ENCODE peak calls at places on chromosomes 12 and 14, in four cellular contexts. G is HCEC 1CT, Z is choroid plexus epithelial cell, A is WTC11. N is an unnamed sample.

GRCh38 chr12:93616584-93617101 is 44.2 kb downstream of the SOCS2 start:
- DNase-seq in G (peak; percentile 73), Z (peak; percentile 43), A (peak; percentile 48), N (no peak)

GRCh38 chr12:57904426-57904825 is 36.9 kb upstream of the ATP23 start:
- DNase-seq in G (no peak), Z (no peak), A (no peak), N (no peak)

GRCh38 chr14:54794148-54794547 is 108.5 kb downstream of the GCH1 start:
- DNase-seq in G (no peak), Z (no peak), A (no peak), N (no peak)

GRCh38 chr14:35534130-35534883 is at the start of gene INSM2:
- DNase-seq in G (no peak), Z (peak; percentile 21), A (no peak), N (no peak)

GRCh38 chr12:70692681-70693288 is 55.6 kb upstream of the PTPRB start:
- DNase-seq in G (peak; percentile 65), Z (peak; percentile 72), A (no peak), N (peak; percentile 73)

GRCh38 chr14:87522575-87522974 is 470.4 kb downstream of the GALC start:
- DNase-seq in G (no peak), Z (no peak), A (peak; percentile 57), N (no peak)

GRCh38 chr14:61632401-61633195 is 62.7 kb upstream of the HIF1A start:
- DNase-seq in G (no peak), Z (no peak), A (no peak), N (no peak)

GRCh38 chr12:102811125-102811737 is 105.8 kb downstream of the PAH start:
- DNase-seq in G (no peak), Z (peak; percentile 33), A (peak; percentile 71), N (peak; percentile 3)

GRCh38 chr14:76514599-76514998 is 138.7 kb downstream of the ESRRB start:
- DNase-seq in G (peak; percentile 20), Z (peak; percentile 11), A (no peak), N (peak; percentile 16)